ENCODE peak calls at places on chromosome 13, in nine cellular contexts. H is upper lobe of left lung, P is stomach, W is transverse colon, R is sigmoid colon, V is A549, B is tibial nerve, Q is suprapubic skin, X is esophagus muscularis mucosa. G is an unnamed sample.

GRCh38 chr13:27489456-27489855 is 39.1 kb upstream of the MTIF3 start:
- DNase-seq in R (no peak), X (no peak), B (no peak), H (no peak), Q (no peak), P (no peak), W (no peak), V (no peak), G (no peak)

GRCh38 chr13:44934724-44935123 is 54.5 kb downstream of the NUFIP1 start:
- DNase-seq in V (no peak), B (no peak), R (no peak), X (no peak), Q (no peak), W (no peak), H (no peak), P (no peak), G (no peak)

GRCh38 chr13:41137241-41137640 is 4.6 kb upstream of the KBTBD6 start:
- DNase-seq in V (no peak), B (no peak), X (no peak), R (no peak), Q (no peak), H (no peak), W (no peak), P (no peak), G (no peak)

GRCh38 chr13:108551674-108552073 is 77.7 kb upstream of the MYO16 start:
- DNase-seq in B (no peak), H (no peak), R (no peak), Q (no peak), W (no peak), X (no peak), V (no peak), P (no peak), G (no peak)

GRCh38 chr13:51154029-51154555 is 43.0 kb upstream of the C13orf42 start:
- DNase-seq in B (no peak), X (peak; percentile 53), H (no peak), Q (no peak), W (no peak), P (no peak), R (no peak), V (no peak), G (no peak)

GRCh38 chr13:30744056-30744684 is 8.8 kb downstream of the ALOX5AP start:
- DNase-seq in Q (no peak), P (peak; percentile 56), R (no peak), X (no peak), B (no peak), H (no peak), W (peak; percentile 71), V (peak; percentile 25), G (peak; percentile 25)

GRCh38 chr13:41295973-41296372 is 15.1 kb upstream of the NAA16 start:
- DNase-seq in W (no peak), B (no peak), P (no peak), Q (no peak), X (no peak), H (no peak), V (no peak), R (no peak), G (no peak)

GRCh38 chr13:20043207-20043925 is 84.8 kb downstream of the ZMYM2 start:
- DNase-seq in W (no peak), R (no peak), H (peak; percentile 36), X (no peak), P (no peak), B (no peak), Q (no peak), V (no peak), G (no peak)

GRCh38 chr13:110156186-110157065 is 150.5 kb downstream of the COL4A1 start:
- DNase-seq in P (no peak), Q (no peak), R (no peak), V (no peak), W (no peak), X (no peak), B (no peak), H (no peak), G (no peak)

GRCh38 chr13:39215971-39216370 is 177.7 kb downstream of the NHLRC3 start:
- DNase-seq in R (no peak), X (no peak), H (no peak), B (no peak), Q (no peak), P (no peak), V (no peak), W (no peak), G (no peak)

GRCh38 chr13:30125422-30126073 is 181.8 kb downstream of the KATNAL1 start:
- DNase-seq in R (peak; percentile 90), W (no peak), B (peak; percentile 59), H (no peak), P (peak; percentile 58), X (no peak), V (peak; percentile 31), Q (no peak), G (no peak)

GRCh38 chr13:51125495-51126226 is 14.6 kb upstream of the C13orf42 start:
- DNase-seq in X (peak; percentile 89), Q (no peak), V (peak; percentile 19), R (peak; percentile 72), H (no peak), W (peak; percentile 49), P (peak; percentile 53), B (peak; percentile 17), G (no peak)

DNA sequence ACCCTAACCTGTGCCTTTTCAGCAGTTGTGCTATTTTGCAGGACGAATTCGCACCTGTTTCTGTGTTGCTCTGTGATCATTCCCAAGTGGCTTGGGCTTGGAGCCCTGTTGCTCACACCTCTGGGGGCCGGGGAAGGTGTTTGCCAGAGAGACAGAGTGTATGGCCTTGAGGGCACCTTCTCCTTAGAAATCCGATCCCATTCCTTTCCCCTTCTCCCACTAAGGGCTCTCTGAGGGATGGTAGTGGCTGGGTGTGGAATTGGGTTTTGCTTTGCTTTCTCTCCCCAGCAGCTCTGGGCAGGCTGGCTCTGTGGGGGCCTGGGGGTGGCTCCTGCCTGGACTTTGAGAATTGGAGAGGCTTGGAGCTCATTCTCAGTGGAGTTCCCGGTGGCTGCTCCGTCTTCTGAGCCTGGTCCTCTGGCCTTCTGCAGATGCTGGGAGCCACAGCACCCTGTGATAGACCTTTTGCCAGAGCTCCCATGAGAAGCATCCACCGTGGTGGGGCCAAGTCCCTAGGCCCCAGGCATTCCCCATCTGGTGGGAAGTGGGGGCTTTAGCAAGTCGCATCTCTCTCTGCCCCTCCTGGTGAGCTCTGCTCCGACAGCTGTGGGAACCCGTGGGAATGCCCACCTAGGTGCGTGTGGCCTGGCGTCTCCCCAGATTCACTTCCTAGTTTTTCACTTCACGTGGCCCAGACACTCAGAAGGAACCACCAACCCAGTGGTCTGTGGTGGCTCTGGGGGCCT is 26.1 kb downstream of the ATP11A start:
- DNase-seq in Q (peak; percentile 65), B (no peak), P (no peak), V (no peak), X (no peak), W (no peak), R (peak; percentile 45), H (no peak), G (peak; percentile 25)
- H3K4me1 ChIP-seq in Q (peaks cover 17% of the 10 kb centered on the region), B (peaks cover 13% of the 10 kb centered on the region), P (peaks cover 24% of the 10 kb centered on the region), V (peaks cover 14% of the 10 kb centered on the region), X (peaks cover 28% of the 10 kb centered on the region), W (peaks cover 18% of the 10 kb centered on the region), R (peaks cover 20% of the 10 kb centered on the region), H (peaks cover 41% of the 10 kb centered on the region), G (peaks cover 9% of the 10 kb centered on the region)

GRCh38 chr13:35768551-35768950 is 292.1 kb upstream of the MAB21L1 start:
- DNase-seq in P (no peak), H (no peak), Q (no peak), W (no peak), V (no peak), R (no peak), X (no peak), B (no peak), G (no peak)

GRCh38 chr13:35770756-35771291 is 294.3 kb upstream of the MAB21L1 start:
- DNase-seq in B (no peak), P (no peak), H (no peak), X (no peak), R (no peak), Q (no peak), W (no peak), V (no peak), G (no peak)

GRCh38 chr13:35769812-35770211 is 293.3 kb upstream of the MAB21L1 start:
- DNase-seq in V (no peak), W (no peak), R (no peak), H (no peak), X (no peak), B (no peak), P (no peak), Q (no peak), G (no peak)

GRCh38 chr13:35768126-35768525 is 291.6 kb upstream of the MAB21L1 start:
- DNase-seq in V (no peak), W (no peak), B (no peak), X (no peak), Q (no peak), H (no peak), P (no peak), R (no peak), G (no peak)

GRCh38 chr13:35771898-35772297 is 295.4 kb upstream of the MAB21L1 start:
- DNase-seq in V (no peak), X (no peak), Q (no peak), P (no peak), W (no peak), B (no peak), R (no peak), H (no peak), G (no peak)
- TF ChIP-seq CTCF in V (no peak), X (no peak), Q (no peak), P (no peak), W (no peak), B (no peak), R (no peak), H (no peak), G (no peak)

GRCh38 chr13:113118328-113119021 is 4.1 kb upstream of the F10 start:
- DNase-seq in B (no peak), Q (peak; percentile 72), H (peak; percentile 69), X (no peak), W (no peak), V (no peak), P (peak; percentile 19), R (no peak), G (no peak)

GRCh38 chr13:113119822-113120189 is 2.8 kb upstream of the F10 start:
- DNase-seq in H (no peak), V (no peak), B (no peak), Q (peak; percentile 53), R (no peak), W (no peak), X (no peak), P (peak; percentile 8), G (no peak)

GRCh38 chr13:113120300-113121182 is 2.1 kb upstream of the F10 start:
- DNase-seq in P (peak; percentile 22), W (no peak), H (no peak), Q (peak; percentile 63), B (no peak), R (no peak), V (no peak), X (no peak), G (no peak)

GRCh38 chr13:113117956-113118327 is 4.7 kb upstream of the F10 start:
- DNase-seq in V (no peak), R (no peak), B (no peak), P (peak; percentile 10), W (no peak), X (no peak), Q (peak; percentile 54), H (peak; percentile 56), G (no peak)

GRCh38 chr13:113119166-113119821 is 3.3 kb upstream of the F10 start:
- DNase-seq in Q (peak; percentile 48), B (no peak), X (no peak), H (no peak), W (no peak), R (no peak), V (no peak), P (peak; percentile 7), G (no peak)
- TF ChIP-seq EP300 in Q (no peak), B (no peak), X (no peak), H (no peak), W (no peak), R (no peak), V (no peak), P (no peak), G (no peak)

GRCh38 chr13:50071399-50071798 is 56.2 kb downstream of the KCNRG start:
- DNase-seq in X (no peak), B (no peak), Q (no peak), H (no peak), P (no peak), W (no peak), V (no peak), R (no peak), G (no peak)
- H3K4me1 ChIP-seq in X (peaks cover 3% of the 10 kb centered on the region), B (peaks cover 18% of the 10 kb centered on the region), Q (peaks cover 35% of the 10 kb centered on the region), H (no peaks in the 10 kb centered on the region), P (peaks cover 17% of the 10 kb centered on the region), W (peaks cover 57% of the 10 kb centered on the region), V (peaks cover 79% of the 10 kb centered on the region), R (peaks cover 21% of the 10 kb centered on the region), G (no peaks in the 10 kb centered on the region)

G was measured in ovary.